ENCODE peak calls at places on chromosome 2, in four cellular contexts. One of them, this sample, is unnamed.

GRCh38 chr2:19809206-19809605 is 92.6 kb downstream of the TTC32 start:
- DNase-seq in NCI-H1092 treated with DMSO at 0.1 percent for 48 hours: no peak
- DNase-seq in effector CD4-positive, alpha-beta T cell: no peak
- DNase-seq in prostate gland: no peak
- DNase-seq in this sample: no peak

GRCh38 chr2:63735931-63736820 is 105.5 kb upstream of the UGP2 start:
- DNase-seq in NCI-H1092 treated with DMSO at 0.1 percent for 48 hours: no peak
- DNase-seq in effector CD4-positive, alpha-beta T cell: no peak
- DNase-seq in prostate gland: no peak
- DNase-seq in this sample: no peak

GRCh38 chr2:200302940-200303727 is 3.4 kb upstream of the SPATS2L start:
- DNase-seq in effector CD4-positive, alpha-beta T cell: no peak
- DNase-seq in prostate gland: no peak
- DNase-seq in NCI-H1092 treated with DMSO at 0.1 percent for 48 hours: no peak
- DNase-seq in this sample: no peak

GRCh38 chr2:212537311-212538155 is 1.1 kb downstream of the ERBB4 start:
- DNase-seq in NCI-H1092 treated with DMSO at 0.1 percent for 48 hours: peak; percentile 18
- DNase-seq in prostate gland: peak; percentile 47
- DNase-seq in effector CD4-positive, alpha-beta T cell: no peak
- DNase-seq in this sample: peak; percentile 8

GRCh38 chr2:129191530-129191929 is 787.9 kb upstream of the RAB6C start:
- DNase-seq in prostate gland: no peak
- DNase-seq in NCI-H1092 treated with DMSO at 0.1 percent for 48 hours: no peak
- DNase-seq in effector CD4-positive, alpha-beta T cell: no peak
- DNase-seq in this sample: no peak

GRCh38 chr2:70984576-70985282 is 6.3 kb downstream of the ANKRD53 start:
- DNase-seq in NCI-H1092 treated with DMSO at 0.1 percent for 48 hours: no peak
- DNase-seq in prostate gland: peak; percentile 29
- DNase-seq in effector CD4-positive, alpha-beta T cell: peak; percentile 80
- DNase-seq in this sample: peak; percentile 57

GRCh38 chr2:26471766-26472706 is 5.9 kb downstream of the OTOF start:
- DNase-seq in prostate gland: no peak
- DNase-seq in NCI-H1092 treated with DMSO at 0.1 percent for 48 hours: no peak
- DNase-seq in effector CD4-positive, alpha-beta T cell: no peak
- DNase-seq in this sample: no peak

GRCh38 chr2:1940660-1941059 is 196.3 kb upstream of the PXDN start:
- DNase-seq in prostate gland: no peak
- DNase-seq in effector CD4-positive, alpha-beta T cell: no peak
- DNase-seq in NCI-H1092 treated with DMSO at 0.1 percent for 48 hours: no peak
- DNase-seq in this sample: no peak

GRCh38 chr2:72136933-72137497 is 10.6 kb downstream of the CYP26B1 start:
- DNase-seq in effector CD4-positive, alpha-beta T cell: no peak
- DNase-seq in prostate gland: no peak
- DNase-seq in NCI-H1092 treated with DMSO at 0.1 percent for 48 hours: no peak
- DNase-seq in this sample: peak; percentile 18

GRCh38 chr2:10133007-10133647 is 10.6 kb downstream of the RRM2 start:
- DNase-seq in NCI-H1092 treated with DMSO at 0.1 percent for 48 hours: no peak
- DNase-seq in prostate gland: no peak
- DNase-seq in effector CD4-positive, alpha-beta T cell: no peak
- DNase-seq in this sample: no peak

GRCh38 chr2:111975053-111975552 is 76.7 kb downstream of the MERTK start:
- DNase-seq in effector CD4-positive, alpha-beta T cell: no peak
- DNase-seq in NCI-H1092 treated with DMSO at 0.1 percent for 48 hours: no peak
- DNase-seq in prostate gland: no peak
- DNase-seq in this sample: no peak

GRCh38 chr2:42907835-42908234 is 115.5 kb upstream of the HAAO start:
- DNase-seq in effector CD4-positive, alpha-beta T cell: no peak
- DNase-seq in prostate gland: no peak
- DNase-seq in NCI-H1092 treated with DMSO at 0.1 percent for 48 hours: no peak
- DNase-seq in this sample: no peak

GRCh38 chr2:162053066-162053807 is 20.8 kb downstream of the DPP4 start:
- DNase-seq in NCI-H1092 treated with DMSO at 0.1 percent for 48 hours: no peak
- DNase-seq in effector CD4-positive, alpha-beta T cell: no peak
- DNase-seq in prostate gland: no peak
- DNase-seq in this sample: no peak

GRCh38 chr2:152584301-152584700 is 133.0 kb downstream of the PRPF40A start:
- DNase-seq in prostate gland: no peak
- DNase-seq in NCI-H1092 treated with DMSO at 0.1 percent for 48 hours: no peak
- DNase-seq in effector CD4-positive, alpha-beta T cell: no peak
- DNase-seq in this sample: no peak

GRCh38 chr2:159710601-159711180 is 1.6 kb upstream of the MARCHF7 start:
- DNase-seq in effector CD4-positive, alpha-beta T cell: no peak
- DNase-seq in prostate gland: no peak
- DNase-seq in NCI-H1092 treated with DMSO at 0.1 percent for 48 hours: no peak
- DNase-seq in this sample: no peak

GRCh38 chr2:98729652-98730051 is 1.3 kb downstream of the MGAT4A start:
- DNase-seq in effector CD4-positive, alpha-beta T cell: no peak
- DNase-seq in prostate gland: no peak
- DNase-seq in NCI-H1092 treated with DMSO at 0.1 percent for 48 hours: no peak
- DNase-seq in this sample: no peak

GRCh38 chr2:611519-611918 is 65.7 kb downstream of the TMEM18 start:
- DNase-seq in NCI-H1092 treated with DMSO at 0.1 percent for 48 hours: no peak
- DNase-seq in prostate gland: no peak
- DNase-seq in effector CD4-positive, alpha-beta T cell: no peak
- DNase-seq in this sample: peak; percentile 6

GRCh38 chr2:152497481-152498052 is 162.6 kb downstream of the FMNL2 start:
- DNase-seq in NCI-H1092 treated with DMSO at 0.1 percent for 48 hours: no peak
- DNase-seq in effector CD4-positive, alpha-beta T cell: no peak
- DNase-seq in prostate gland: no peak
- DNase-seq in this sample: no peak